ENCODE peak calls at places on chromosomes 11 and 22, in seven cellular contexts. A is IMR-90, B is mesendoderm, T is H1, I is mesenchymal stem cell, M is H9, N is trophoblast cell. V is an unnamed sample.

GRCh38 chr22:46714550-46714949 is 23.5 kb downstream of the CERK start:
- DNase-seq in B (no peak), A (peak; percentile 57), M (no peak), I (peak; percentile 59), N (peak; percentile 31), T (no peak), V (no peak)

GRCh38 chr11:106101797-106102196 is 24.3 kb downstream of the AASDHPPT start:
- DNase-seq in B (no peak), N (peak; percentile 44), I (peak; percentile 63), A (peak; percentile 86), M (no peak), T (no peak), V (no peak)

GRCh38 chr11:29161216-29161615 is 855.6 kb downstream of the KCNA4 start:
- DNase-seq in M (no peak), A (peak; percentile 43), B (no peak), N (no peak), T (no peak), I (no peak), V (no peak)

GRCh38 chr11:67265633-67266423 is 445 bp upstream of the GRK2 start:
- DNase-seq in T (no peak), N (peak; percentile 87), A (peak; percentile 33), M (peak; percentile 74), B (peak; percentile 60), I (peak; percentile 55), V (peak; percentile 70)

GRCh38 chr11:19864141-19865120 is 151.8 kb downstream of the NAV2 start:
- DNase-seq in I (no peak), M (no peak), T (no peak), A (no peak), N (peak; percentile 97), B (peak; percentile 69), V (no peak)

GRCh38 chr22:41598081-41598480 is 8.4 kb upstream of the PMM1 start:
- DNase-seq in M (no peak), A (peak; percentile 88), I (peak; percentile 91), B (no peak), N (no peak), T (no peak), V (no peak)

GRCh38 chr11:44631831-44632230 is 66.4 kb downstream of the CD82 start:
- DNase-seq in B (no peak), A (no peak), N (no peak), I (no peak), M (peak; percentile 22), T (no peak), V (no peak)

GRCh38 chr11:126646701-126647209 is 291.3 kb downstream of the ST3GAL4 start:
- DNase-seq in A (peak; percentile 44), B (no peak), I (no peak), T (no peak), M (no peak), N (no peak), V (no peak)

GRCh38 chr11:64864473-64865285 is 13.7 kb downstream of the EHD1 start:
- DNase-seq in T (no peak), M (no peak), I (peak; percentile 95), A (peak; percentile 97), B (no peak), N (peak; percentile 94), V (no peak)

GRCh38 chr11:103904324-103904667 is 132.1 kb upstream of the DDI1 start:
- DNase-seq in B (no peak), M (no peak), A (no peak), N (no peak), T (no peak), I (no peak), V (no peak)

GRCh38 chr11:105148241-105148640 is 8.7 kb upstream of the CARD18 start:
- DNase-seq in T (no peak), B (no peak), A (peak; percentile 49), M (no peak), N (no peak), I (no peak), V (no peak)

GRCh38 chr11:125343086-125343731 is 152.9 kb downstream of the FEZ1 start:
- DNase-seq in I (no peak), T (no peak), M (no peak), N (no peak), A (no peak), B (no peak), V (no peak)
- H2BK120ac ChIP-seq in I (no peak overlapping the region), T (no peak overlapping the region), M (no peak overlapping the region), N (peak overlapping the region; percentile 61), A (no peak overlapping the region), B (no peak overlapping the region), V (peak overlapping the region; percentile 4)

GRCh38 chr11:115787302-115787701 is 283.1 kb upstream of the CADM1 start:
- DNase-seq in T (no peak), N (no peak), A (no peak), I (no peak), B (no peak), M (no peak), V (no peak)
- H2BK120ac ChIP-seq in T (no peak overlapping the region), N (no peak overlapping the region), A (no peak overlapping the region), I (no peak overlapping the region), B (no peak overlapping the region), M (no peak overlapping the region), V (no peak overlapping the region)

DNA sequence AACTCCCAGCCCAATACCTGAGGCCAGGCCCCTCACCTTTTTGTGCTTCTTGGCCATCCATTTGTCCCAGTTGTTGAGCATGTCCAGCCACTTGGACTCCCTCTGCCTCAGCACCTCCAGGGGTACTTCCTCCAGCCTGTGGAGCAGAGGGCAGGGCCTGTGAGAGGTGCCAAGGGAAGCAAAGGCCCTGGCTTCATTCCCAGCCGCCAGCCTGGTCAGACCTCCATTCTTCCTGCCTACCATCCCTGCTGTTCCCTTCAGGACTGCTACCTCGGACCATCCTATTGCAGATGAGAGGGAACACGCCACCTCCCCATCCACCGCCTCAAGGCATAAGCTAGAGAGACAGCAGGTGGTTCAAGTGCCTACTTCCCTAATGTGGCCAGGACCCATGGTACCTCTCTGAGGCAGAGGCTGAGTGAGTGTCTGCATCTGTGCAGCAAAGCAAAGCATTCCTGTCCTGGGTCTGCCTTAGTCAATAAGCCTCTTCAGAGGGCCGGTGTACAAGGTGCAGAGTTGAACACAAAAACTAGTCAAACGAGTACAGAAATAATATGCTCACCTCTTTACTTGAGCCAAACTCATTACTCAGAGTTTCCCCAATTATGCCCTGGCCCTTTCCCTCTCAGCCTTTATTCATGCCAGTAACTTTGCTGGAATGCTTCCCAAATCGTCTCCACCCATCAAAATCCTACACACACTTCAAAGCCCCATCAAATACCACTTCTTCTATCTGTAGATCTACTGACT is 15.4 kb upstream of the CASTOR1 start:
- DNase-seq in T (no peak), N (peak; percentile 73), I (no peak), A (no peak), M (no peak), B (no peak), V (no peak)
- H2BK120ac ChIP-seq in T (no peak overlapping the region), N (no peak overlapping the region), I (no peak overlapping the region), A (no peak overlapping the region), M (no peak overlapping the region), B (no peak overlapping the region), V (no peak overlapping the region)

GRCh38 chr11:95802806-95803205 is 12.5 kb downstream of the CEP57 start:
- DNase-seq in B (no peak), M (no peak), N (no peak), I (no peak), A (no peak), T (no peak), V (no peak)

GRCh38 chr11:95794086-95794485 is 3.8 kb downstream of the CEP57 start:
- DNase-seq in A (peak; percentile 26), T (no peak), B (no peak), N (no peak), I (no peak), M (no peak), V (no peak)

GRCh38 chr11:95803973-95804372 is 13.7 kb downstream of the CEP57 start:
- DNase-seq in I (no peak), M (no peak), T (no peak), A (no peak), B (no peak), N (no peak), V (no peak)

GRCh38 chr11:95795627-95796308 is 5.5 kb downstream of the CEP57 start:
- DNase-seq in N (no peak), A (no peak), T (no peak), I (no peak), B (no peak), M (no peak), V (no peak)

DNA sequence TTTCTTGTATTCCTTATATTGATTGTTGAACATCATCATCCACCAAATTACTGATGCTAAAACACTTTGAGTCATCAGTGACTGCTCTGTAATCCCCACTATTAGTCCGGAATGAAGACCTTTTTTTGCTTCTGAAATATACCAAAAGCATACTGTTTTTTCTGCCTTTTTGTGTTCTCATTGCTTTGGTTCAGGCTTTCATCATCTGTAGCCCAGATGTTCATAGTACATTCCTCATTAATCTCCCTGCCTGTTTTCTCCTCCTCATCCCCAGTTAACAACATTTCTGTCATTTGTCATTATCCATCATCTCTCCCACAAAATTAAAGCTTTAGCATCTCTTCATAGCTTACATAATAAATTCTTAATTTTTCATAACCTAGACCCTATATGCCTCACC is 9.2 kb downstream of the CEP57 start:
- DNase-seq in B (no peak), I (no peak), A (no peak), T (no peak), N (no peak), M (no peak), V (no peak)
- H2BK120ac ChIP-seq in B (no peak overlapping the region), I (no peak overlapping the region), A (no peak overlapping the region), T (no peak overlapping the region), N (no peak overlapping the region), M (no peak overlapping the region), V (no peak overlapping the region)

DNA sequence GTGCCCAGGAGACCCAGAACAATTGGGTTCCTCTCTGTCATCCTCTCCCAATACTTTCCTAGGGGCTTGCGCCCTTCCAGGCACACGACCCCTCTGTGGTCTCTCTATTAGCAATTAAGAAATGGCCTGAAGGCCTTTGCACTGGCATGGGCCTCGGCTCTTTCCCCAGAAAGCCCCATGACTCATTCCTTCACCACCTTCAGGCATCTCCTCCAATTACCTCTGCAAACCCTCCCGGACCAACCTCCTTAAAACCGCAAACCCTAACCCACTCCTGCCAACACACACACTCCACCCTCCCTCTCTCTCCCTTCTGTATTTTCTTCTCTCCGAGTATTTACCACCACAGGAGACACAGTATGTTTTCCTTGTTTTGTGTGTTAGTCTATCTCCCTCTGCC is 36.7 kb downstream of the LARGE1 start:
- DNase-seq in A (no peak), N (no peak), B (peak; percentile 45), T (no peak), I (no peak), M (no peak), V (no peak)
- H2BK120ac ChIP-seq in A (no peak overlapping the region), N (no peak overlapping the region), B (no peak overlapping the region), T (no peak overlapping the region), I (no peak overlapping the region), M (no peak overlapping the region), V (no peak overlapping the region)

DNA sequence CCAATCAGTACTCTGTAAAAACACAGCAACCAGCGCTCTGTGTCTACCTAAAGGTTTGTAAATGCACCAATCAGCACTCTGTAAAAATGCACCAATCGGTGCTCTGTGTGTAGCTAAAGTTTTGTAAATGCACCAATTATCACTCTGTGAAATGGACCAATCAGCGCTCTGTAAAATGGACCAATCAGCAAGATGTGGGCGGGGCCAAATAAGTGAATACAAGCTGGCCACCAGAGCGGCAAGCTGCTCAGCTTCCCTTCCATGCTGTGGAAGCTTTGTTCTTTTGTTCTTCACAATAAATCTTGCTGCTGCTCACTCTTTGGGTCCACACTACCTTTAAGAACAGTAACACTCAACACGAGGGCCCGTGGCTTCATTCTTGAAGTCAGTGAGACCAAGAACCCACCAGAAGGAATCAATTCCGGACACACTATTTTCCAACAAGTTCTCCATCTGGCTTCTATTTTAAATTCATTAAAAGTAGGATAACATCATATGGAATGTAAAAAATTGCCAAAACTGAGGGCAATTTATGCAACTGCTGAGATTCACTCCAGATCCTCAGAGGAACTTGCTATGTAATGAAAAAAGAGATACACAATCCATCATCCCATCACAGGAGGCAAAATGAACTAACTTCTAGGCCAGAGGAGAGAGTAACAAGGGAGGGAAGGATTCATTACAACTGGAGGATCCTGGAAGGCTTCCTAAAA is 3.1 kb upstream of the PANX1 start:
- DNase-seq in A (no peak), I (no peak), T (no peak), M (no peak), N (no peak), B (no peak), V (no peak)
- H2BK120ac ChIP-seq in A (no peak overlapping the region), I (no peak overlapping the region), T (no peak overlapping the region), M (no peak overlapping the region), N (no peak overlapping the region), B (no peak overlapping the region), V (no peak overlapping the region)